ENCODE peak calls at places on chromosomes 7 and 10, in four cellular contexts. K, R, P and F are unnamed samples.

GRCh38 chr10:91864744-91865143 is 44.5 kb downstream of the FGFBP3 start:
- DNase-seq in K (no peak), R (no peak), P (no peak), F (no peak)

GRCh38 chr7:322111-322671 is 32.2 kb downstream of the FOXL3 start:
- DNase-seq in K (no peak), R (peak), P (no peak), F (no peak)

GRCh38 chr7:26500749-26501352 is 209.2 kb downstream of the SNX10 start:
- DNase-seq in K (no peak), R (peak), P (no peak), F (no peak)

GRCh38 chr7:101676956-101677355 is 47.9 kb upstream of the MYL10 start:
- DNase-seq in K (no peak), R (no peak), P (no peak), F (no peak)

GRCh38 chr10:20327954-20328353 is 511.7 kb downstream of the PLXDC2 start:
- DNase-seq in K (no peak), R (no peak), P (no peak), F (no peak)

GRCh38 chr10:101140084-101140949 is 9.2 kb downstream of the TLX1 start:
- DNase-seq in K (no peak), R (no peak), P (no peak), F (no peak)

GRCh38 chr10:112215342-112215774 is 31.8 kb upstream of the GPAM start:
- DNase-seq in K (no peak), R (no peak), P (no peak), F (no peak)

GRCh38 chr10:46240684-46241565 is 45.9 kb upstream of the ANTXRL start:
- DNase-seq in K (no peak), R (no peak), P (no peak), F (no peak)

GRCh38 chr10:104252349-104252748 is 2.3 kb upstream of the GSTO1 start:
- DNase-seq in K (no peak), R (no peak), P (no peak), F (no peak)

GRCh38 chr7:111362660-111363059 is 199.6 kb downstream of the IMMP2L start:
- DNase-seq in K (no peak), R (peak), P (no peak), F (peak)

GRCh38 chr10:74081192-74081803 is 69.3 kb downstream of the AP3M1 start:
- DNase-seq in K (no peak), R (peak), P (no peak), F (no peak)

GRCh38 chr10:126423779-126424491 is 35.7 kb upstream of the ADAM12 start:
- DNase-seq in K (no peak), R (no peak), P (no peak), F (no peak)

GRCh38 chr7:55931421-55932151 is 20.1 kb upstream of the MRPS17 start:
- DNase-seq in K (no peak), R (no peak), P (no peak), F (no peak)

GRCh38 chr7:128963327-128963757 is 25.6 kb downstream of the IRF5 start:
- DNase-seq in K (no peak), R (no peak), P (peak), F (peak)

GRCh38 chr7:128833148-128833938 is 3.1 kb downstream of the FLNC start:
- DNase-seq in K (no peak), R (peak), P (no peak), F (no peak)

GRCh38 chr10:93413252-93413689 is 68.9 kb downstream of the MYOF start:
- DNase-seq in K (no peak), R (peak), P (no peak), F (no peak)

GRCh38 chr7:139825666-139826290 is 3.3 kb upstream of the TBXAS1 start:
- DNase-seq in K (no peak), R (peak), P (no peak), F (no peak)

GRCh38 chr10:71319800-71320392 is 837 bp downstream of the SLC29A3 start:
- DNase-seq in K (no peak), R (no peak), P (no peak), F (no peak)

GRCh38 chr7:90618880-90619279 is 22.8 kb downstream of the CDK14 start:
- DNase-seq in K (no peak), R (no peak), P (no peak), F (no peak)

GRCh38 chr10:98446121-98446655 is 547 bp downstream of the HPS1 start:
- DNase-seq in K (no peak), R (peak), P (no peak), F (no peak)

GRCh38 chr10:114504769-114505579 is 100.7 kb upstream of the AFAP1L2 start:
- DNase-seq in K (peak), R (peak), P (peak), F (peak)

GRCh38 chr10:58782876-58783859 is 270.5 kb downstream of the BICC1 start:
- DNase-seq in K (peak), R (peak), P (peak), F (no peak)

GRCh38 chr10:68023292-68023691 is 51.8 kb downstream of the HERC4 start:
- DNase-seq in K (no peak), R (no peak), P (no peak), F (no peak)

GRCh38 chr7:157805716-157806115 is 468.9 kb downstream of the DNAJB6 start:
- DNase-seq in K (no peak), R (no peak), P (no peak), F (no peak)

GRCh38 chr10:73998623-73999622 is 1.0 kb downstream of the VCL start:
- DNase-seq in K (peak), R (peak), P (peak), F (no peak)

GRCh38 chr10:12690525-12691139 is 310.9 kb downstream of the CCDC3 start:
- DNase-seq in K (no peak), R (no peak), P (no peak), F (no peak)

GRCh38 chr7:101186839-101187448 is 6.9 kb upstream of the NAT16 start:
- DNase-seq in K (no peak), R (no peak), P (no peak), F (no peak)

GRCh38 chr10:22712246-22712958 is 2.0 kb downstream of the PIP4K2A start:
- DNase-seq in K (no peak), R (peak), P (no peak), F (no peak)

GRCh38 chr7:1293950-1294728 is 61.5 kb downstream of the UNCX start:
- DNase-seq in K (no peak), R (no peak), P (no peak), F (no peak)

GRCh38 chr10:7563770-7564169 is 103.0 kb downstream of the ITIH5 start:
- DNase-seq in K (no peak), R (no peak), P (no peak), F (no peak)

GRCh38 chr7:47938574-47939165 is 9.6 kb downstream of the PKD1L1 start:
- DNase-seq in K (no peak), R (no peak), P (no peak), F (no peak)
- TF ChIP-seq CTCF in K (no peak), R (no peak), P (no peak), F (peak)

GRCh38 chr10:30186371-30186875 is 127.0 kb upstream of the JCAD start:
- DNase-seq in K (no peak), R (peak), P (no peak), F (no peak)
- TF ChIP-seq CTCF in K (peak), R (peak), P (peak), F (peak)

DNA sequence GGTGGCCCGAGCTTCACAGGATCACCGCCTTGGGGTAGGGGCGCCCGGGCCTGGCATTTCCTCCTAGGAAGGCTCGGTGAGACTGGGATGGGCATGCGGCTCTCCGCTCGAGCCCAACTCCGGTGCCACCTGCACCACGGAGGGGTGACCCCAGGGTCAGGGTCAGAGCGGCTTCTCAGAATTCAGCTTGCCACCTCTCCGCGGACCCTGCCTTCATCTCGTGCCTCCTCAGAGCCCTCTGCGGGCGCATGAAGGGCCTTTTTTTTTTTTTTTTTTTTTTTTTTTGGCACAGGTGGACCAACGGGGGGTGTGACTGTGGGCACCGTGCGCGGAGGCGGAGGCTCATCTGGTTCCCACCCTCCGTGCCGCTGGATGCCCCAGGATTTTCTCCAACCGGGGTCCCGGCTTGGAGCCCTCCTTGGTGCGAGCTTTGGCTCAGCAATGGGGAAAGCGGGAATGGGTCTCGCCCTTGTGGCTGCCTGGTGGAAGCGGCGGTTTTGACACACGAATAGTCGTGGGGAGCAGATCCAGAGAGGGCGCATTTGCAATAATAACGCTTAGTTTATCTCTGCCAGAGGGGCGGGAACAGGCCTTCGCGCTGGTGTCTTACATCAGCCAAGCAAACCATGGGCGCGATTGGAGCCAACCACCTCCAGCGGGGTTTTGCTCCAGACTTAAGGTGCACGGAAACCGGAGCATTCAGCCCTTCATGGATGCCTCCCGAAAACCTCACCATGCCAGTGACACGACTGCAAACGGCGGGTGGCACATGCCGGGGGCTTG is 5.0 kb upstream of the TNRC18 start:
- DNase-seq in K (no peak), R (peak), P (no peak), F (no peak)
- TF ChIP-seq CTCF in K (no peak), R (peak), P (peak), F (peak)

GRCh38 chr7:2403718-2404648 is 572 bp downstream of the CHST12 start:
- DNase-seq in K (no peak), R (peak), P (no peak), F (no peak)
- TF ChIP-seq CTCF in K (no peak), R (peak), P (peak), F (peak)

DNA sequence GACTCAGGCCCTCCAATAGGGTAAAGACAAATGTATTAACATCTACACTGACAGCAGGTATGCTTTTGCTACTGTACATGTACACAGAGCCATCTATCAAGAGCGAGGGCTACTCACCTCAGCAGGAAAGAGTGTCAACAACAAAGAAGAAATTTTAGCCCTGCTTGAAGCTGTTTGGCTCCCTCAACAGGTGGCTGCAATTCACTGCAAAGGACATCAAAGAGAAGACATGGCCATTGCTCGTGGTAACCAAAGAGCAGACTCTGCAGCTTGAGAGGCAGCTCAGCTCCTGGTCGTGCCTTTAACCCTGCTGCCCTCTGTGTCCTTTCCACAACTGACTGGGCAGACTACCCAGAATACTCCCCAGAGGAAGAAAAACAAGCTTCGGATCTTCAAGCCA is 5.1 kb downstream of the AKR1B15 start:
- DNase-seq in K (no peak), R (no peak), P (no peak), F (no peak)
- TF ChIP-seq CTCF in K (peak), R (peak), P (peak), F (peak)

DNA sequence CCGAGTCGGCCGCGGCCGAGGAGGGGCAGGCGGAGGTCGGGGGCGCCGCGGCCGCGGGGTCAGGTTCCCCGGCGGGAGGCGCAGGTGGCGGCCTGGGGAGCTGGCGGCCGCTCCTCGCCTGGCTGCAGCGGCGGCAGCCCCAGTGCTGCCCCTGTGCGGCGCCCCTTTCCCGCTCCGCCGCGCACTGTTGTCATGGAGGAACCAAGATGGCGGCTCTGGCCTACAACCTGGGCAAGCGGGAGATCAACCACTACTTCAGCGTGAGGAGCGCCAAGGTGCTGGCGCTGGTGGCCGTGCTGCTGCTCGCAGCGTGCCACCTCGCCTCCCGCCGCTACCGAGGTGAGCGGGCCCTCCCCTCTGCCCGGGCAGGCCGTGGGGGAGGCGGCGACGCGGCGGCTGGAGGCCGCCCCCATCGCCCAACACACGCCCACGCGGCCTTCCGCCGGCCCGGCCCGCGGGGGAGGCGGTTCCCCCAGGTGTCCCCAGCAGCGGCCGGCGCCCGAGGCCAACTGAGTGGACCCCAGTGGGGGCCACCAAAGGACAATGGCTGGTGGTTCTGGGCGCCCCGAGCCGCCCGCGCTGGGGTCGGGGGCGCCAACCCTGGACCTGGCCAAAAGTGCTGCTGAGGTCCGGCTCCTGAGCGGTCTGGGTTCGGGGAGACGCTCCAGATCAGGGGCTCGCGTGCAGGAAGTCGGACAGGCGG is 421 bp downstream of the CASD1 start:
- DNase-seq in K (no peak), R (peak), P (no peak), F (no peak)
- TF ChIP-seq CTCF in K (peak), R (no peak), P (peak), F (peak)

DNA sequence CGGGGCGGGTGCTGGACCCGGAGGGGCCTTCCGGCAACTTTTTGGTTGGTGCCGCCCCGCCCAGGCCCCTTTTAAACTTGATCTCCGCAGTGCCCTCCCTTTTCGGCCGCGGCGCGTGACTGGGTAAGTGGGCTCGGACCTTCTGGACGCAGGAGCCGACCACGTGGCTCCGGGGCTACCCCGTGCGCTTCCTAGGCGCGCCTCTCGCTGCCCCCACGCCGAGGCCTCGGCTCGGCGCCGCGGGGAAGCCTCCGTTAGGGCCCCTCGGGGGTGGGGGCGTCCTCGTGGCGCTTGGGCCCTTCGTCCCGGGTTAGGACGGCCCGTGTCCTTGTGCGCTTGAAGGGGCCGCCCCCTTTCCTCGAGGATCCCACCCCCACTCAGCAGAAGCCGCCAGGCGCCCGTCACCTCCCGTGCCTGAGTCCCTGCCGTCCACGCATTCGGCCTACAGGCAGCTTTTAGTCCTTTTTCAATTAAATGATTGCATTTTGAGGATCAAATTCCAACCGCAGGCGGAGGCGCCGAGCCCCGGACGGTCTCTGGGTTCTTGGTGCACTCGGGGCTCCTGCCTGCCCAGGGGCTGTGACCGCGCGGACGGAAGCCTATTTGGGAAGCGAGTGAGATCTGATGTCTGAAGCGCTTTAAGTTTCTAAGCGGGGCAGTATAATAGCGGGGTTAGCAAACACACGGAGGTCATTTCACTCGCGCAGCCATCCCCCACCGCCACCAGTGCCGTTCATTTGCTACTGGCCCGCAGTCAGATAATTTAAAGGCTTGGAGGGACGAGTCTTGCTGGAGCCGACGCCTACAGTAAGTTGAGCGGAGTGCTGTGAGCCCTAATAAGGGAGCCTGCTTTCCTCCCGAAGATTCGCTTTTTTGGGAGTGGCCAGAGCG is 31.8 kb upstream of the TOMM7 start:
- DNase-seq in K (peak), R (peak), P (no peak), F (no peak)
- TF ChIP-seq CTCF in K (peak), R (peak), P (no peak), F (no peak)

GRCh38 chr10:132708936-132709335 is 77.0 kb downstream of the NKX6-2 start:
- DNase-seq in K (no peak), R (no peak), P (no peak), F (no peak)
- TF ChIP-seq CTCF in K (no peak), R (no peak), P (no peak), F (no peak)